ENCODE peak calls at places on chromosome 1, in seven cellular contexts. W is breast epithelium, D is lung, Q is RWPE2, K is spleen, F is colonic mucosa, H is thoracic aorta. N is an unnamed sample.

GRCh38 chr1:62513013-62513412 is 76.2 kb downstream of the USP1 start:
- DNase-seq in W (no peak), D (no peak), Q (no peak), K (no peak), F (no peak), H (no peak), N (no peak)

GRCh38 chr1:201310986-201311355 is 27.7 kb downstream of the PKP1 start:
- DNase-seq in W (peak; percentile 94), D (peak; percentile 60), Q (peak; percentile 88), K (no peak), F (peak; percentile 39), H (no peak), N (no peak)

GRCh38 chr1:234527346-234527745 is 48.4 kb upstream of the TARBP1 start:
- DNase-seq in W (no peak), D (no peak), Q (no peak), K (no peak), F (no peak), H (no peak), N (no peak)

GRCh38 chr1:11169202-11169601 is 20.0 kb upstream of the ANGPTL7 start:
- DNase-seq in W (no peak), D (no peak), Q (no peak), K (no peak), F (no peak), H (no peak), N (no peak)

GRCh38 chr1:108000620-108001105 is 35.7 kb upstream of the VAV3 start:
- DNase-seq in W (peak; percentile 18), D (peak; percentile 29), Q (peak; percentile 61), K (no peak), F (no peak), H (no peak), N (peak; percentile 8)

GRCh38 chr1:93579891-93580290 is 101.7 kb downstream of the BCAR3 start:
- DNase-seq in W (peak; percentile 86), D (no peak), Q (no peak), K (no peak), F (peak; percentile 69), H (no peak), N (no peak)

GRCh38 chr1:58887059-58887458 is 103.2 kb upstream of the JUN start:
- DNase-seq in W (no peak), D (no peak), Q (no peak), K (no peak), F (no peak), H (no peak), N (no peak)

GRCh38 chr1:230600111-230601000 is 41.9 kb upstream of the COG2 start:
- DNase-seq in W (no peak), D (no peak), Q (no peak), K (no peak), F (no peak), H (no peak), N (no peak)

GRCh38 chr1:203364806-203365205 is 13.9 kb upstream of the FMOD start:
- DNase-seq in W (no peak), D (no peak), Q (no peak), K (no peak), F (no peak), H (no peak), N (no peak)

GRCh38 chr1:36486436-36487335 is 4.0 kb upstream of the CSF3R start:
- DNase-seq in W (peak; percentile 83), D (peak; percentile 93), Q (no peak), K (peak; percentile 92), F (peak; percentile 35), H (no peak), N (peak; percentile 66)

GRCh38 chr1:154791292-154792278 is 78.5 kb downstream of the KCNN3 start:
- DNase-seq in W (no peak), D (no peak), Q (no peak), K (peak; percentile 87), F (no peak), H (no peak), N (no peak)

GRCh38 chr1:172547071-172547470 is 14.1 kb downstream of the SUCO start:
- DNase-seq in W (no peak), D (no peak), Q (no peak), K (no peak), F (no peak), H (no peak), N (no peak)

GRCh38 chr1:89552481-89553194 is 28.0 kb downstream of the LRRC8B start:
- DNase-seq in W (peak; percentile 38), D (no peak), Q (no peak), K (no peak), F (no peak), H (no peak), N (no peak)

GRCh38 chr1:53203466-53203865 is 6.8 kb downstream of the CPT2 start:
- DNase-seq in W (no peak), D (no peak), Q (no peak), K (no peak), F (no peak), H (no peak), N (no peak)

GRCh38 chr1:195328102-195328501 is 1280.1 kb downstream of the KCNT2 start:
- DNase-seq in W (no peak), D (no peak), Q (no peak), K (no peak), F (no peak), H (no peak), N (no peak)

GRCh38 chr1:109327285-109327684 is 20.5 kb upstream of the MYBPHL start:
- DNase-seq in W (no peak), D (no peak), Q (no peak), K (no peak), F (no peak), H (no peak), N (no peak)

GRCh38 chr1:201391651-201392511 is 7.2 kb downstream of the LAD1 start:
- DNase-seq in W (no peak), D (no peak), Q (no peak), K (no peak), F (no peak), H (no peak), N (no peak)

GRCh38 chr1:17558954-17559617 is 19.6 kb downstream of the ARHGEF10L start:
- DNase-seq in W (no peak), D (no peak), Q (no peak), K (no peak), F (no peak), H (no peak), N (no peak)

GRCh38 chr1:161068306-161069200 is 1.1 kb downstream of the ARHGAP30 start:
- DNase-seq in W (no peak), D (peak; percentile 74), Q (no peak), K (peak; percentile 95), F (peak; percentile 67), H (no peak), N (no peak)

GRCh38 chr1:177567393-177567792 is 396.6 kb downstream of the BRINP2 start:
- DNase-seq in W (no peak), D (no peak), Q (no peak), K (no peak), F (no peak), H (no peak), N (no peak)

GRCh38 chr1:183070234-183070922 is 47.2 kb downstream of the LAMC1 start:
- DNase-seq in W (no peak), D (no peak), Q (no peak), K (no peak), F (no peak), H (no peak), N (no peak)

GRCh38 chr1:91798741-91799140 is 87.2 kb downstream of the TGFBR3 start:
- DNase-seq in W (no peak), D (no peak), Q (no peak), K (no peak), F (no peak), H (no peak), N (no peak)

GRCh38 chr1:91798241-91798648 is 87.7 kb downstream of the TGFBR3 start:
- DNase-seq in W (no peak), D (no peak), Q (no peak), K (no peak), F (no peak), H (no peak), N (no peak)

GRCh38 chr1:91795601-91796389 is 90.2 kb downstream of the TGFBR3 start:
- DNase-seq in W (no peak), D (no peak), Q (no peak), K (no peak), F (no peak), H (no peak), N (no peak)

GRCh38 chr1:91797164-91797563 is 88.8 kb downstream of the TGFBR3 start:
- DNase-seq in W (no peak), D (no peak), Q (no peak), K (no peak), F (no peak), H (no peak), N (no peak)

DNA sequence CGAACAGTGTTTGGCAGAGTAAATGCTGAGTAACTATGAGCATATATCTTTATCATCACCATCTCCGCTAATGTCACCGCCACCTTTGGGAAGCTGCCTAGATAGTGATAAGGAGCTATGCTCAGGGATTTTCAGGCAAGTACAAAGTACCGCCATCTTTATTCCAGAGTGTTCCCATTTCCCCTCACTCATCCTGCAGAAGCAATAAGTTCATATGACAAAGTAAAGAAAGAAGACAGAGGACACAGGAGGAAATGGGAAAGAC is 89.6 kb downstream of the TGFBR3 start:
- DNase-seq in W (no peak), D (no peak), Q (no peak), K (no peak), F (no peak), H (no peak), N (no peak)
- H3K9me3 ChIP-seq in W (no peaks in the 10 kb centered on the region), D (no peaks in the 10 kb centered on the region), Q (no peaks in the 10 kb centered on the region), K (no peaks in the 10 kb centered on the region), F (no peaks in the 10 kb centered on the region), H (no peaks in the 10 kb centered on the region), N (no peaks in the 10 kb centered on the region)

GRCh38 chr1:41650176-41650519 is 165.7 kb upstream of the EDN2 start:
- DNase-seq in W (peak; percentile 71), D (peak; percentile 58), Q (no peak), K (peak; percentile 79), F (no peak), H (no peak), N (no peak)
- H3K4me3 ChIP-seq in W (no peak overlapping the region), D (no peak overlapping the region), Q (no peak overlapping the region), K (no peak overlapping the region), F (no peak overlapping the region), H (no peak overlapping the region), N (no peak overlapping the region)

DNA sequence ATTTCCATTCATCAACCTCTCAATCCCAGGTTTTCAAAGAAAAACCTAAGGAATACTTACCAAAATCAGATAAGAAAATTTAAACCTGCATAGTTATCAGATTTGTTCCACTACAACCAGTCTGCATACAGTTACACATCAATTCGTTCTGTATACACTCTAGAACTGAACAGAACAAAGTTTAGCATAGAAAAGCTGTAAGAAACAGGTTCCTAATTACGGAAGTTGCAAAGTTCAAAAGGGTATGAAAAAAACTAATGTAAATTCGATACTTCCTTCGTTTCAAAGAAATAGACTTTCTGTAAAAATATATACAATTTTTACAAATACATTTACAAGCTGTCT is 3.1 kb downstream of the MCL1 start:
- DNase-seq in W (no peak), D (no peak), Q (no peak), K (no peak), F (no peak), H (no peak), N (no peak)
- H3K4me1 ChIP-seq in W (peaks cover 11% of the 10 kb centered on the region), D (peaks cover 17% of the 10 kb centered on the region), Q (peaks cover 44% of the 10 kb centered on the region), K (peaks cover 53% of the 10 kb centered on the region), F (peaks cover 5% of the 10 kb centered on the region), H (peaks cover 35% of the 10 kb centered on the region), N (peaks cover 39% of the 10 kb centered on the region)

GRCh38 chr1:227654858-227655752 is 80.0 kb downstream of the JMJD4 start:
- DNase-seq in W (no peak), D (no peak), Q (no peak), K (no peak), F (no peak), H (no peak), N (no peak)

DNA sequence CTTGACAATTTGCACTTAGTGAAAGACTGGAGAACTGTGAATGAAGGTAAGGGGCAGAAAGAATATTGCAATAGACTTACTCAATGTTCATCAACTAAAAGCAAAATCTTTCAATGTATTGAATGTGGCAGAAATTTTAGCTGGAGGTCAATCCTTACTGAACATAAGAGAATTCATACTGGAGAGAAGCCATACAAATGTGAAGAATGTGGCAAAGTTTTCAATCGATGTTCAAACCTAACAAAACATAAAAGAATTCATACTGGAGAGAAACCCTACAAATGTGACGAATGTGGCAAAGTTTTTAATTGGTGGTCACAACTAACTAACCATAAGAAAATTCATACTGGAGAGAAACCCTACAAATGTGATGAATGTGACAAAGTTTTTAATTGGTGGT is 80.7 kb downstream of the JMJD4 start:
- DNase-seq in W (no peak), D (no peak), Q (no peak), K (no peak), F (no peak), H (no peak), N (no peak)
- H3K9me3 ChIP-seq in W (peaks cover 79% of the 10 kb centered on the region), D (peaks cover 60% of the 10 kb centered on the region), Q (peaks cover 8% of the 10 kb centered on the region), K (no peaks in the 10 kb centered on the region), F (peaks cover 23% of the 10 kb centered on the region), H (peaks cover 99% of the 10 kb centered on the region), N (peaks cover 100% of the 10 kb centered on the region)

N was measured in tibial nerve.